ENCODE peak calls at places on chromosomes 2 and 18, in four cellular contexts. One of them, this sample, is unnamed.
A peak's percentile ranks its signal among the peaks of the same experiment; 100 is the strongest.

GRCh38 chr2:204655626-204656025 is 110.4 kb downstream of the PARD3B start:
- DNase-seq in K562: no peak
- DNase-seq in H1: no peak
- DNase-seq in HCT116: no peak
- DNase-seq in this sample: no peak

GRCh38 chr18:39870586-39870985 is 2084.4 kb upstream of the PIK3C3 start:
- DNase-seq in K562: no peak
- DNase-seq in HCT116: no peak
- DNase-seq in H1: no peak
- DNase-seq in this sample: no peak

GRCh38 chr18:42306208-42306980 is 351.4 kb downstream of the PIK3C3 start:
- DNase-seq in K562: no peak
- DNase-seq in H1: no peak
- DNase-seq in HCT116: no peak
- DNase-seq in this sample: no peak

GRCh38 chr2:161166538-161167409 is 6.5 kb downstream of the TANK start:
- DNase-seq in HCT116: peak; percentile 60
- DNase-seq in H1: no peak
- DNase-seq in K562: no peak
- DNase-seq in this sample: no peak

GRCh38 chr2:71849111-71849510 is 298.6 kb downstream of the CYP26B1 start:
- DNase-seq in H1: no peak
- DNase-seq in HCT116: no peak
- DNase-seq in K562: no peak
- DNase-seq in this sample: no peak

GRCh38 chr2:73028841-73029240 is 42.7 kb downstream of the SFXN5 start:
- DNase-seq in HCT116: no peak
- DNase-seq in H1: no peak
- DNase-seq in K562: no peak
- DNase-seq in this sample: no peak

GRCh38 chr18:55475916-55476315 is 112.1 kb downstream of the TCF4 start:
- DNase-seq in HCT116: no peak
- DNase-seq in H1: no peak
- DNase-seq in K562: no peak
- DNase-seq in this sample: no peak

GRCh38 chr2:40431600-40431955 is 20.3 kb downstream of the SLC8A1 start:
- DNase-seq in K562: no peak
- DNase-seq in HCT116: no peak
- DNase-seq in H1: no peak
- DNase-seq in this sample: no peak

GRCh38 chr2:235592430-235592829 is 98.6 kb downstream of the AGAP1 start:
- DNase-seq in K562: no peak
- DNase-seq in H1: no peak
- DNase-seq in HCT116: no peak
- DNase-seq in this sample: no peak

DNA sequence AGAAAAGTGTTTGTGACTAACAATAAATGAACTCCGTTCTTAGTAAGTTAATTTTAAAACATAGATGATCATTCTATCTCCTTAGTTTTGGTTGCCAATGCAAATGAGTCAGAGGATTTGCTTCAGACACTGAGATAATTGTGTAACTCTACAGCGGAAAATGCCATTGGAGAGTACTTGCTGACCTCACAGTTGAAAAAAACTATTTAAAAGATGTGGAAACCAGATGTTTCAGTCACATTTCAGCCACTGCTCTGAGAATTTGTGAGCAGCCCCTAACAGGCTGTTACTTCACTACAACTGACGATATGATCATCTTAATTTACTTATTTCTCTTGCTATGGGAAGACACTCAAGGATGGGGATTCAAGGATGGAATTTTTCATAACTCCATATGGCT is at the start of gene TNFAIP6:
- DNase-seq in K562: no peak
- DNase-seq in HCT116: no peak
- DNase-seq in H1: no peak
- DNase-seq in this sample: no peak
- TF ChIP-seq POLR2AphosphoS5 in K562: no peak
- TF ChIP-seq POLR2AphosphoS5 in HCT116: no peak
- TF ChIP-seq POLR2AphosphoS5 in H1: no peak
- TF ChIP-seq POLR2AphosphoS5 in this sample: no peak

DNA sequence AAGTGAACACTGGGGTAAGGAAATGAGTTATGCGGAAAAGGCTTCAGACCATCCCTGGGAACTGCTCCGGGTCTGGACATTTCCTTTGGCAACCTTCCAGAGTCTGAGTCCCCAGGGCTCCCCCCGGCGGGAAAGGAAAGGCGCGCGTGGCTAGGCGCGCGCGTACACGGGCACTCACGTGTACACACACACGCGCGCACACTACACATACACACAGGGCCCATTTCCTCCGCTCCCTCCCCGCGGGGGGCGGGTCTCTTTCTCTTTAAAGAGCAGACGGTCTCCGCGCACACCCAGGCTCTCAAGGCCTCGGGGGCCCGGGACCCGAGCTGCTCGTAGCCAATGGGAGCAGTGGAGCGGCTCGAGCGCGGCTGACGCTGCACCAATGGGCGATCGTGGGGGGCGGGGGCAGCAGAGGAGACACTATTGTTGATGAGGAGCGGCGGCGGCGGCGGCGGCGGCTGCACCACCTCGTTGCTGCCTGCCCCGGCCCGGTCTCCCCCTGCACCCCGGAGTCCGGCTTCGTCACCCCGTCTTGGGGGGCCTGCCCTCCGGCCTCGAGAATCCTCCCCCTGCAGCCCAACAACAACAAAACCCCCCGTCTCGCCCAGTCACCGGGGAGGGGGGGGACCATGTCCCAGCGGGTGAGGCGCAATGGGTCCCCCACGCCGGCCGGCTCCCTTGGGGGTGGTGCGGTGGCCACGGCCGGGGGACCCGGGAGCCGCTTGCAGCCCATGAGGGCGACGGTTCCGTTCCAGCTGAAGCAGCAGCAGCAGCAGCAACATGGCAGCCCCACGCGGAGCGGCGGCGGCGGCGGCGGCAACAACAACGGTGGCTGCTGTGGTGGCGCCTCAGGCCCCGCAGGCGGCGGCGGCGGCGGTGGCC is at the start of gene FAM117B:
- DNase-seq in K562: peak; percentile 90
- DNase-seq in HCT116: peak; percentile 90
- DNase-seq in H1: peak; percentile 90
- DNase-seq in this sample: peak; percentile 62
- TF ChIP-seq SIN3A in K562: no peak
- TF ChIP-seq SIN3A in HCT116: peak; percentile 67
- TF ChIP-seq SIN3A in H1: no peak
- TF ChIP-seq SIN3A in this sample: peak; percentile 64

DNA sequence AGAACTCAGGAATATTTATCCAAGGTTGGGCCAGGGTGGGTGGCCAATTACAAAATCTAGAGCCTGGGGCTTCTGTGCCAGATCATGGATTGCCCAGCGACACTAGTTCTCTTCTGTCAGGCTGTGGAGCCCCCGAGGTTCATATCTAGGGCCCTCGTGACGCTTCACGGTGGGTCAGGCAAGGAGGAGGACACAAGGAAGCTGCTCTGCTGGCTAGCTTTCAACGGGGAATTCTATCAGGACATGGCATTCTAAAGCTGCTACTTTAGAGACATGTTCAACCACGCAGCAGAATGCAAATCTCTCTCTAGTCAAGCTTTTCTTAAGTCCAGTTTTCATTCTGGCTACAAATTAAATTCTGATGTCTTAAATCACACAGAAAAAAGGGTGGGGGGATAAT is 180.3 kb downstream of the THADA start:
- DNase-seq in H1: no peak
- DNase-seq in HCT116: no peak
- DNase-seq in K562: no peak
- DNase-seq in this sample: no peak
- H3K4me1 ChIP-seq in H1: no peaks in the 10 kb centered on the region
- H3K4me1 ChIP-seq in HCT116: peaks cover 61% of the 10 kb centered on the region
- H3K4me1 ChIP-seq in K562: peaks cover 6% of the 10 kb centered on the region
- H3K4me1 ChIP-seq in this sample: no peaks in the 10 kb centered on the region

DNA sequence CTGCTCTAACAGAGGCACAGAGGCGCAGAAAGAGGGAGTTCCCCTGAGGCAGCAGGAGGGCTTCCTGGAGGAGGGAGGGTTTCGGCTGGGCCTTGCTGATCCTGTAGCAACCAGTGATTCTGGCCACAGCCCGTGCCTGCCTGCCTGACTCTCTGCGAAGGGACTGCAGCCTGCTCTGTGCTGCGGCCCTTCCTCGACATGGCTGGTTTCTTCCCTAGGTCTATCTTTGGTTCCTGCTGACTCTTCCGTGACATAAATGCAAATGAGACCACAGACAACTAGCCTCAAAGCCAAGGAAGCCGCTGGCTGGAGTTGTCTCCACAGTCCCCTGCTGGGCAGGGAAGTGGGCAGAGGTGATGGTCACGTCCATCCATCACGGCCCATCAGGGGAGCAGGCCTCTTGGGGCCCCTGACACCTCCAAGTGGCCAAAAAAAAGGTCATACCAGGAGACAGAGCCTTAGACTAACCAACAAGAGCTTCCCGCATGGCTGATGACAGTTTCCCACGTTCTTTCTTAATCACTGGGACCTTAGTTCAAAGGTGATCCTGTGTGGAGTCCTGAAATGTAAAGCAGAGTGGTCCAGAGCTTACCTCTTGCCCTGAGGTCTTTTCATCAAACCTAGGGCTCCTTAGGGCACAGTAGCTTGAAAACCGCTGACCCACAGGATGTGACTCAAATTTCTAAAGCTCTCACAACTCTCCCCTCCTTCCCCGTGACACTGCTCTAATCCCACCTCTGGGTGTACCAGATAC is 55.3 kb downstream of the HS1BP3 start:
- DNase-seq in HCT116: no peak
- DNase-seq in H1: no peak
- DNase-seq in K562: no peak
- DNase-seq in this sample: no peak
- TF ChIP-seq POLR2AphosphoS5 in HCT116: no peak
- TF ChIP-seq POLR2AphosphoS5 in H1: no peak
- TF ChIP-seq POLR2AphosphoS5 in K562: no peak
- TF ChIP-seq POLR2AphosphoS5 in this sample: no peak

GRCh38 chr2:119290859-119291587 is 67.4 kb downstream of the STEAP3 start:
- DNase-seq in H1: peak; percentile 66
- DNase-seq in HCT116: peak; percentile 69
- DNase-seq in K562: peak; percentile 62
- DNase-seq in this sample: peak; percentile 24
- TF ChIP-seq SIN3A in H1: no peak
- TF ChIP-seq SIN3A in HCT116: no peak
- TF ChIP-seq SIN3A in K562: no peak
- TF ChIP-seq SIN3A in this sample: no peak

DNA sequence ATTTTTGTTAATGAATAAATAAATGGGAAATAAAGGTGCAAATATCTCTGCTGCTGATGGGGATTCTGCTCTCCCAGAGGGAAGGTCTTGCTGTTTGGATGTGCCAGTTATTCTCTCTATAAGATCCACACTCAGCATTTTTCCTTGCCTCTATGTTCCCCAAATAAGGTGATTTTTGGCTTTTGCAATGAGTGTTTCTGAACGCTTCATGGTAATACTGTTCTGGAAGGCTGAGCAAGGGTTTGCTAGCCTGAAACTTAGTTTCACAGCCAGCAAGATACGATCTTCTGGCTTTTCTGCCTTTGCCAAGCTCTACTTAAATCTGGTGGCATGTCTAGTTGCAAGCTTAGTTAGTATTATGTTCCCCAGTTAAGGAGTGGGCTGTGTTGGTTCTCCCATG is 114.6 kb downstream of the LPIN1 start:
- DNase-seq in H1: no peak
- DNase-seq in K562: no peak
- DNase-seq in HCT116: no peak
- DNase-seq in this sample: no peak
- H3K4me1 ChIP-seq in H1: peaks cover 3% of the 10 kb centered on the region
- H3K4me1 ChIP-seq in K562: peaks cover 24% of the 10 kb centered on the region
- H3K4me1 ChIP-seq in HCT116: no peaks in the 10 kb centered on the region
- H3K4me1 ChIP-seq in this sample: peaks cover 2% of the 10 kb centered on the region

This sample was measured in Panc1.